ENCODE peak calls at places on chromosomes 2 and 18, in seven cellular contexts. B is pancreas, I is psoas muscle, V is PC-9, J is cardiac muscle cell, C is keratinocyte, A is left lung. F is an unnamed sample.

GRCh38 chr2:27408601-27409320 is 630 bp downstream of the PPM1G start:
- DNase-seq in B (no peak), I (no peak), V (peak; percentile 20), J (no peak), C (no peak), A (no peak), F (no peak)

GRCh38 chr2:74617123-74617522 is 31.0 kb downstream of the M1AP start:
- DNase-seq in B (no peak), I (no peak), V (no peak), J (no peak), C (no peak), A (no peak), F (no peak)

GRCh38 chr18:24544141-24544498 is 83.7 kb downstream of the HRH4 start:
- DNase-seq in B (no peak), I (no peak), V (no peak), J (peak; percentile 61), C (no peak), A (no peak), F (no peak)

GRCh38 chr18:76660571-76661192 is 161.7 kb upstream of the ZNF236 start:
- DNase-seq in B (no peak), I (no peak), V (no peak), J (no peak), C (no peak), A (no peak), F (no peak)

GRCh38 chr2:16640867-16641266 is 24.8 kb downstream of the CYRIA start:
- DNase-seq in B (no peak), I (peak; percentile 40), V (no peak), J (no peak), C (no peak), A (no peak), F (no peak)

GRCh38 chr2:223221120-223221859 is 169.3 kb downstream of the KCNE4 start:
- DNase-seq in B (no peak), I (no peak), V (no peak), J (no peak), C (no peak), A (peak; percentile 33), F (no peak)

GRCh38 chr2:144426981-144427479 is 92.9 kb downstream of the ZEB2 start:
- DNase-seq in B (peak; percentile 16), I (no peak), V (no peak), J (peak; percentile 51), C (no peak), A (no peak), F (peak; percentile 9)

GRCh38 chr18:50218432-50219197 is 23.7 kb upstream of the MYO5B start:
- DNase-seq in B (peak; percentile 54), I (no peak), V (no peak), J (peak; percentile 8), C (no peak), A (no peak), F (no peak)

GRCh38 chr2:135688002-135688401 is 53.7 kb upstream of the UBXN4 start:
- DNase-seq in B (no peak), I (no peak), V (no peak), J (no peak), C (no peak), A (no peak), F (no peak)

GRCh38 chr18:63505566-63506335 is 29.0 kb downstream of the SERPINB5 start:
- DNase-seq in B (no peak), I (no peak), V (peak; percentile 25), J (peak; percentile 23), C (no peak), A (no peak), F (no peak)

GRCh38 chr2:150946831-150947230 is 314.8 kb downstream of the RBM43 start:
- DNase-seq in B (no peak), I (no peak), V (no peak), J (no peak), C (no peak), A (no peak), F (no peak)

GRCh38 chr2:72981516-72981915 is 64.2 kb downstream of the EMX1 start:
- DNase-seq in B (no peak), I (no peak), V (no peak), J (no peak), C (no peak), A (no peak), F (no peak)

GRCh38 chr18:77099501-77100370 is 32.8 kb downstream of the MBP start:
- DNase-seq in B (no peak), I (no peak), V (no peak), J (no peak), C (no peak), A (peak; percentile 76), F (no peak)

GRCh38 chr2:84435331-84436081 is 23.6 kb downstream of the SUCLG1 start:
- DNase-seq in B (no peak), I (no peak), V (no peak), J (no peak), C (no peak), A (no peak), F (no peak)

GRCh38 chr18:7259482-7259881 is 28.6 kb downstream of the LRRC30 start:
- DNase-seq in B (no peak), I (no peak), V (no peak), J (no peak), C (no peak), A (no peak), F (no peak)

GRCh38 chr2:120879401-120880295 is 144.0 kb downstream of the GLI2 start:
- DNase-seq in B (no peak), I (no peak), V (no peak), J (no peak), C (no peak), A (peak; percentile 60), F (no peak)

GRCh38 chr2:84713441-84713840 is 167.4 kb downstream of the TRABD2A start:
- DNase-seq in B (no peak), I (no peak), V (no peak), J (no peak), C (no peak), A (no peak), F (no peak)

GRCh38 chr18:25898965-25899364 is 191.4 kb downstream of the SS18 start:
- DNase-seq in B (no peak), I (no peak), V (no peak), J (no peak), C (no peak), A (no peak), F (no peak)
- H3K4me3 ChIP-seq in B (no peak overlapping the region), I (no peak overlapping the region), V (no peak overlapping the region), J (no peak overlapping the region), C (no peak overlapping the region), A (no peak overlapping the region), F (no peak overlapping the region)

DNA sequence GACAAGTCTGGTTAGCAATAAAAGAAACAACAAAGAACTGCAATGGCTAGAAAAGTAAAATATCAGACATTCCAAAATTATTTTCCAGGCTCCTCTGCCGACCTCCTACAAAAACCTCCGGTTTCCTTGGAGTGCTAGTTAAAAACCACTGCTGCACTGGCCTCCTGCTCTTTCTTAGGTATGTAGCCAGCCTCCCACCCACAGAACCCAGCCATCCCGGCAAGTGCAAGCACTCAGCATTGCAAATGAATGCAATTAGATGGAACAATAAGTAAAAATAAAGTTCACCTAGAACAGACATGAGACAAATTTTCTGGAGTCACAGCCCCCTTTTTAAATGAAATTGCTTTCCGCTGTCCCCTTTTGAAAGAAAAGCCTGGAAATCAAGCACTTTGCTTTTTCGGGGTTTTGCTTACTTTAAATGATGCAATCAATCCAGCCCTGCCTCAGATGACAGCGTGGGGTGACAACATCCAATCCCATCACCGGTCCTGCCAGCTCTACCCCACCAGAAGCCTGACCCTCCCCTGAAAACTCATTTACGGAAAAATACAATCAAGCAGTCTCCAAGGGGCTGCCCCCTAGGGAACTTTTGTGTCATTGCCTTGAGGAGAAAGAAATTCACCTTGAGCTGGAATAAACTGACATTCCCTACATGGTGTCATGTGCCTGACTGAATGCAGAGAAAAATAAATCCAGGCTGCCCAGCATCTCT is 199.8 kb downstream of the EPHA4 start:
- DNase-seq in B (no peak), I (no peak), V (no peak), J (peak; percentile 22), C (no peak), A (no peak), F (no peak)
- TF ChIP-seq CTCF in B (no peak), I (no peak), V (peak; percentile 77), J (peak; percentile 2), C (no peak), A (no peak), F (peak; percentile 49)

GRCh38 chr2:130963849-130964793 is 127.4 kb downstream of the ARHGEF4 start:
- DNase-seq in B (no peak), I (peak; percentile 24), V (no peak), J (peak; percentile 74), C (no peak), A (no peak), F (no peak)

GRCh38 chr2:130966149-130967019 is 126.9 kb downstream of the FAM168B start:
- DNase-seq in B (no peak), I (no peak), V (no peak), J (no peak), C (no peak), A (no peak), F (no peak)

GRCh38 chr2:130964931-130965330 is 128.2 kb downstream of the ARHGEF4 start:
- DNase-seq in B (no peak), I (no peak), V (no peak), J (no peak), C (no peak), A (no peak), F (no peak)

GRCh38 chr2:130967020-130967495 is 126.2 kb downstream of the FAM168B start:
- DNase-seq in B (no peak), I (no peak), V (no peak), J (no peak), C (no peak), A (no peak), F (no peak)

GRCh38 chr2:130963058-130963848 is 126.5 kb downstream of the ARHGEF4 start:
- DNase-seq in B (no peak), I (no peak), V (no peak), J (peak; percentile 44), C (no peak), A (no peak), F (no peak)
- H3K4me3 ChIP-seq in B (no peak overlapping the region), I (peak overlapping the region; percentile 61), V (no peak overlapping the region), J (peak overlapping the region; percentile 43), C (no peak overlapping the region), A (no peak overlapping the region), F (no peak overlapping the region)

GRCh38 chr18:54197747-54198411 is 26.6 kb downstream of the MBD2 start:
- DNase-seq in B (no peak), I (no peak), V (no peak), J (no peak), C (no peak), A (no peak), F (no peak)

GRCh38 chr18:54192900-54193299 is 31.6 kb downstream of the MBD2 start:
- DNase-seq in B (no peak), I (no peak), V (no peak), J (no peak), C (no peak), A (no peak), F (no peak)

GRCh38 chr18:54192415-54192814 is 32.1 kb downstream of the MBD2 start:
- DNase-seq in B (no peak), I (no peak), V (no peak), J (no peak), C (no peak), A (no peak), F (no peak)

GRCh38 chr18:54191352-54191751 is 33.1 kb downstream of the MBD2 start:
- DNase-seq in B (no peak), I (no peak), V (peak; percentile 27), J (no peak), C (no peak), A (no peak), F (no peak)

DNA sequence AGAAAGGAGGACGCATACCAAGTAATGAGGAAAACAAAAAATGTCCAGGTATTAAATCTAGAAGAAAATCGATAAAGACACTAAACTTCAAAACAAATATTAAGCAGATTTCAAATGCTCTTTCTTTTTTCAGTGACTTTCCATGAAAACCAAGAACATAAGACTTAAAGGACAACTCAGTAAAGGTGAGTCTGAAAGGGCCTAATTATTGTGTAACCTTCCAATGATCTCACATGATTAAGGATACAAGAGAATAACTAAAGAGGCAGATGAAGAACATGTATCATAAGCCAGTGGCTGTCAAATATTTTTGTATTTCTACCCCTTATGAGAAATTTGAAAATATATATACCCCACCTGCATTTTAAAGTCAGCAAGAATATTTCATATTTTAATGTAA is 30.7 kb downstream of the MBD2 start:
- DNase-seq in B (no peak), I (no peak), V (no peak), J (no peak), C (no peak), A (no peak), F (no peak)
- TF ChIP-seq CTCF in B (no peak), I (no peak), V (no peak), J (no peak), C (no peak), A (no peak), F (no peak)

F was measured in kidney epithelial cell.